ENCODE peak calls at places on chromosomes 1 and 21, in four cellular contexts. U is HL-60, B is K562, S is GM12878. N is an unnamed sample.

GRCh38 chr21:31732891-31733520 is 1.1 kb upstream of the SCAF4 start:
- DNase-seq in B (peak; percentile 71), S (no peak), U (peak; percentile 42), N (no peak)

GRCh38 chr1:39885516-39885915 is 2.2 kb upstream of the TRIT1 start:
- DNase-seq in U (no peak), S (no peak), B (no peak), N (no peak)

GRCh38 chr1:32335951-32336867 is at the start of gene MARCKSL1:
- DNase-seq in U (peak; percentile 50), S (no peak), B (peak; percentile 89), N (peak; percentile 76)

GRCh38 chr21:39029086-39029772 is 154.0 kb downstream of the PSMG1 start:
- DNase-seq in B (no peak), U (no peak), S (no peak), N (no peak)

GRCh38 chr1:202034683-202035462 is 24.5 kb downstream of the ELF3 start:
- DNase-seq in B (peak; percentile 68), S (peak; percentile 35), U (no peak), N (no peak)

GRCh38 chr21:34126269-34126668 is 52.9 kb downstream of the MRPS6 start:
- DNase-seq in S (no peak), B (no peak), U (no peak), N (no peak)

GRCh38 chr1:100810360-100810759 is 84.3 kb downstream of the EXTL2 start:
- DNase-seq in U (no peak), B (peak; percentile 29), S (no peak), N (no peak)

GRCh38 chr21:42563261-42564045 is 49.8 kb downstream of the SLC37A1 start:
- DNase-seq in S (no peak), B (no peak), U (no peak), N (no peak)

GRCh38 chr1:41670558-41670957 is 186.1 kb upstream of the EDN2 start:
- DNase-seq in U (no peak), S (no peak), B (no peak), N (no peak)

GRCh38 chr1:206898089-206898908 is 1.1 kb downstream of the IL24 start:
- DNase-seq in U (no peak), S (no peak), B (no peak), N (no peak)

GRCh38 chr1:223230161-223230881 is 87.3 kb upstream of the TLR5 start:
- DNase-seq in S (no peak), U (no peak), B (no peak), N (no peak)

GRCh38 chr1:214587165-214587564 is 15.8 kb upstream of the CENPF start:
- DNase-seq in S (no peak), B (no peak), U (no peak), N (no peak)

GRCh38 chr21:34603002-34603709 is 11.8 kb downstream of the RCAN1 start:
- DNase-seq in B (peak; percentile 84), S (no peak), U (peak; percentile 83), N (peak; percentile 43)

GRCh38 chr1:3673381-3674099 is 21.2 kb downstream of the TP73 start:
- DNase-seq in S (peak; percentile 68), U (no peak), B (no peak), N (no peak)

GRCh38 chr1:41383094-41383852 is 22.0 kb downstream of the FOXO6 start:
- DNase-seq in U (peak; percentile 56), S (no peak), B (no peak), N (no peak)

GRCh38 chr1:240099329-240099728 is 7.6 kb downstream of the FMN2 start:
- DNase-seq in U (no peak), S (no peak), B (no peak), N (no peak)

GRCh38 chr1:202200112-202200548 is 6.5 kb downstream of the LGR6 start:
- DNase-seq in B (no peak), U (no peak), S (no peak), N (no peak)

GRCh38 chr1:17605582-17606344 is 66.3 kb downstream of the ARHGEF10L start:
- DNase-seq in S (no peak), B (no peak), U (no peak), N (no peak)

GRCh38 chr1:213938776-213939175 is 49.0 kb upstream of the PROX1 start:
- DNase-seq in U (no peak), B (no peak), S (no peak), N (no peak)

GRCh38 chr1:111203681-111204210 is 3.3 kb upstream of the DENND2D start:
- DNase-seq in U (peak; percentile 98), B (no peak), S (peak; percentile 77), N (peak; percentile 86)

GRCh38 chr1:156251527-156251926 is 3.7 kb upstream of the PAQR6 start:
- DNase-seq in U (no peak), B (no peak), S (no peak), N (no peak)

GRCh38 chr1:164803366-164803765 is 244.4 kb downstream of the PBX1 start:
- DNase-seq in U (no peak), B (no peak), S (no peak), N (no peak)

GRCh38 chr1:83807792-83808191 is 191.1 kb downstream of the TTLL7 start:
- DNase-seq in B (no peak), S (no peak), U (no peak), N (no peak)

GRCh38 chr1:43842099-43842498 is 91.5 kb upstream of the ARTN start:
- DNase-seq in S (no peak), U (no peak), B (no peak), N (no peak)

GRCh38 chr1:84006574-84006973 is 7.6 kb upstream of the TTLL7 start:
- DNase-seq in U (no peak), S (no peak), B (no peak), N (no peak)

GRCh38 chr1:7299329-7299799 is 471.7 kb upstream of the VAMP3 start:
- DNase-seq in U (no peak), S (no peak), B (no peak), N (no peak)

GRCh38 chr1:183776731-183777130 is 28.2 kb upstream of the RGL1 start:
- DNase-seq in S (no peak), U (no peak), B (no peak), N (no peak)
- TF ChIP-seq SPI1 in S (no peak), U (no peak), B (no peak), N (no peak)

DNA sequence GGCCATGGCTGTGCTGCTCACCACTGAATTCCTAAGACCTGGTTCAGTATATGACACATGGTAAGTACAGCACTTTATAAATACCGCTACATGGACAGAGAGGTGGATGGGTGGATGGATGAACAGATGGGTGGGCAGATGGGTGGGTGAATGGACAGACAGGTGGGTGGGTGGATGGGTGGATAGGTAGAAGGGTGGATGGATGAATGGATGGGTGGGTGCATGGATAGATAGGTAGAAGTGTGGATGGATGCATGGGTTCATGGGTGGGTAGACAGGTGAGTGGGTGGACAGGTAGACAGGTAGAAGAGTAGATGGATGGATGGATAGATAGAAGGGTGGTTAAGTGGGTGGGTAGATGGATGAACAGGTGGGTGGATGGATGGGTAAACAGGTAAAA is 54.8 kb downstream of the TMCO4 start:
- DNase-seq in U (no peak), B (no peak), S (no peak), N (no peak)
- TF ChIP-seq POLR2AphosphoS5 in U (no peak), B (no peak), S (no peak), N (no peak)

GRCh38 chr1:30081379-30082102 is 641.8 kb downstream of the MATN1 start:
- DNase-seq in U (no peak), B (no peak), S (no peak), N (no peak)
- TF ChIP-seq SPI1 in U (no peak), B (no peak), S (no peak), N (no peak)

DNA sequence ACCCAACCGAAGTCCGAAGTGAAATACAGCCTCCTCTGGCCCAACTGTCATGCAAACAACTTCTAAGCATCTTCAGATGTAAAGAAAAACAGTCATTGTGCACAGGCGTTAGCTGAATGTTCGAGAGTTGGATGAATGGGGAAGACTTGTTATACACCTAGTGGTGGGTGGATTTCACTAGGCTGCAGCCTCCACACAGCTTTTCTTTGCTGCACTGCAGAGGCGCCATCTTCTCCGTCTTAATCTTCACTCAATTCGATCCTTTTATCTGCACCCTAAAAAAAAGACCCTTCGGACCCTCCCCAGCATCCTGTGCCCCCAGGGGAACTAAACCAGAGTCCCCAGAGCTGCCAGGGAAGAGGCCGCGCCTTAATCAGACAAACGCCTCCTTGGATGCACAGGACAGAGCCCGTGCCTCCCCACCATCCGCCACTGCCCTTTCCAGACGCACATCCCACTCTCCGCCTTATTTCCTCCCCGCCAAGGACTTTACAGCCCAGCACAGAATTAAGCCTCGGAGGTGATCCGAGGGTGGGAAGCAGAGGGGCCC is 1.4 kb downstream of the APP start:
- DNase-seq in S (peak; percentile 24), U (peak; percentile 71), B (no peak), N (no peak)
- TF ChIP-seq POLR2AphosphoS5 in S (peak; percentile 39), U (no peak), B (no peak), N (no peak)

GRCh38 chr1:2135866-2136265 is 58.7 kb downstream of the FAAP20 start:
- DNase-seq in S (no peak), B (no peak), U (no peak), N (no peak)

GRCh38 chr1:2134232-2134603 is 60.4 kb downstream of the FAAP20 start:
- DNase-seq in B (no peak), U (no peak), S (no peak), N (no peak)

GRCh38 chr1:2136386-2136821 is 58.2 kb downstream of the FAAP20 start:
- DNase-seq in S (no peak), B (no peak), U (no peak), N (no peak)

GRCh38 chr1:2134604-2135307 is 59.8 kb downstream of the FAAP20 start:
- DNase-seq in B (no peak), S (no peak), U (no peak), N (no peak)

DNA sequence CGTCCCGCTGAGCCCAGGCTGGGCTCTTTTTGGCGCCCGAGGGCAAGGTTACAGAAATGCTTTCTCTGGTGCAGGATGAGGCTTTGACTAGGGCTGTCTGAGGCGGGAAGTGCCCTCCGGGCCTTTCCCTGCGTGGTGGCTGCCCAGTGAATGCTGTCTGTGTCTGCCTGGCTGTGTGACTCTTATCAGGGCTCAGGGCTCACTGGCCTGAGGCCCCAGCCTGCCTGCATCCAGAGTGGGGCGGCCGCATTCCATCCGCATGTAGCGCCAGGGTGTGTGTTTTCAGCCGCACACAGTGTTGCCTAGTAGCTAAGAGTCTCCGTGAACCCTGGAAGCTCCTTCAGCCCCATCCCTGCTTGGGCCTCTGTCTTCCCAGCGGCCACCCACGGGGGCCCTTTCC is 59.1 kb downstream of the FAAP20 start:
- DNase-seq in S (no peak), U (no peak), B (no peak), N (no peak)
- TF ChIP-seq SPI1 in S (no peak), U (no peak), B (no peak), N (no peak)

N was measured in GM12891.